ENCODE peak calls at places on chromosomes 7 and 10, in five cellular contexts. K, C, A, U and O are unnamed samples.

GRCh38 chr10:21020545-21020944 is 123.4 kb upstream of the NEBL start:
- DNase-seq in K (no peak), C (peak; percentile 17), A (peak; percentile 38), U (no peak), O (no peak)

GRCh38 chr10:98309366-98310355 is 41.7 kb upstream of the LOXL4 start:
- DNase-seq in K (no peak), C (peak; percentile 63), A (peak; percentile 72), U (peak; percentile 78), O (peak; percentile 67)

GRCh38 chr7:139842414-139843210 is 13.5 kb downstream of the TBXAS1 start:
- DNase-seq in K (no peak), C (no peak), A (no peak), U (no peak), O (no peak)

GRCh38 chr7:84801396-84801795 is 385.5 kb downstream of the SEMA3D start:
- DNase-seq in K (no peak), C (no peak), A (no peak), U (no peak), O (no peak)

GRCh38 chr7:47720141-47720906 is 138.4 kb upstream of the TNS3 start:
- DNase-seq in K (no peak), C (no peak), A (no peak), U (peak; percentile 19), O (peak; percentile 47)

GRCh38 chr7:150404785-150405583 is 25.9 kb downstream of the ZNF775 start:
- DNase-seq in K (peak; percentile 70), C (peak; percentile 65), A (peak; percentile 80), U (peak; percentile 55), O (peak; percentile 88)

GRCh38 chr10:82888809-82889455 is 1013.9 kb downstream of the NRG3 start:
- DNase-seq in K (no peak), C (no peak), A (no peak), U (no peak), O (no peak)

GRCh38 chr10:118629211-118629610 is 33.8 kb upstream of the PRLHR start:
- DNase-seq in K (no peak), C (no peak), A (no peak), U (no peak), O (no peak)

GRCh38 chr10:59894114-59894513 is 12.2 kb downstream of the CCDC6 start:
- DNase-seq in K (no peak), C (no peak), A (peak; percentile 70), U (no peak), O (peak; percentile 84)